ENCODE peak calls at places on chromosomes 6 and 20, in five cellular contexts. One of them, this sample, is unnamed. For H3K9me3, the result is how much of the 10 kb centered on the place peaks cover.

GRCh38 chr6:107466062-107466461 is 6.7 kb upstream of the PDSS2 start:
- DNase-seq in ovary: no peak
- DNase-seq in sigmoid colon: no peak
- DNase-seq in uterus: no peak
- DNase-seq in SK-N-SH: no peak
- DNase-seq in this sample: no peak

GRCh38 chr20:46246527-46246926 is 61.8 kb downstream of the CDH22 start:
- DNase-seq in ovary: no peak
- DNase-seq in SK-N-SH: no peak
- DNase-seq in uterus: no peak
- DNase-seq in sigmoid colon: no peak
- DNase-seq in this sample: no peak

GRCh38 chr20:50152394-50153152 is 950 bp downstream of the PEDS1 start:
- DNase-seq in uterus: no peak
- DNase-seq in sigmoid colon: no peak
- DNase-seq in ovary: no peak
- DNase-seq in SK-N-SH: no peak
- DNase-seq in this sample: no peak

GRCh38 chr6:34059914-34060313 is 86.0 kb downstream of the GRM4 start:
- DNase-seq in uterus: no peak
- DNase-seq in ovary: no peak
- DNase-seq in sigmoid colon: no peak
- DNase-seq in SK-N-SH: no peak
- DNase-seq in this sample: no peak

GRCh38 chr20:62161347-62161746 is 17.8 kb downstream of the SS18L1 start:
- DNase-seq in uterus: no peak
- DNase-seq in sigmoid colon: no peak
- DNase-seq in SK-N-SH: no peak
- DNase-seq in ovary: no peak
- DNase-seq in this sample: peak

GRCh38 chr6:149234051-149234962 is 83.2 kb upstream of the TAB2 start:
- DNase-seq in ovary: no peak
- DNase-seq in uterus: no peak
- DNase-seq in sigmoid colon: no peak
- DNase-seq in SK-N-SH: no peak
- DNase-seq in this sample: no peak

GRCh38 chr6:24985313-24985712 is 49.6 kb upstream of the RIPOR2 start:
- DNase-seq in SK-N-SH: no peak
- DNase-seq in sigmoid colon: no peak
- DNase-seq in uterus: no peak
- DNase-seq in ovary: no peak
- DNase-seq in this sample: no peak

GRCh38 chr6:15588966-15589634 is 73.7 kb downstream of the DTNBP1 start:
- DNase-seq in ovary: no peak
- DNase-seq in sigmoid colon: no peak
- DNase-seq in SK-N-SH: no peak
- DNase-seq in uterus: no peak
- DNase-seq in this sample: no peak

GRCh38 chr20:38926142-38926933 is at the start of gene FAM83D:
- DNase-seq in SK-N-SH: peak
- DNase-seq in sigmoid colon: peak
- DNase-seq in ovary: peak
- DNase-seq in uterus: peak
- DNase-seq in this sample: peak

GRCh38 chr20:16612708-16613107 is 39.5 kb upstream of the KIF16B start:
- DNase-seq in uterus: no peak
- DNase-seq in ovary: no peak
- DNase-seq in SK-N-SH: no peak
- DNase-seq in sigmoid colon: no peak
- DNase-seq in this sample: peak

GRCh38 chr6:36345681-36346417 is 9.2 kb upstream of the BNIP5 start:
- DNase-seq in ovary: no peak
- DNase-seq in uterus: no peak
- DNase-seq in SK-N-SH: no peak
- DNase-seq in sigmoid colon: no peak
- DNase-seq in this sample: no peak

GRCh38 chr6:57262491-57262890 is 40.4 kb upstream of the RAB23 start:
- DNase-seq in uterus: peak
- DNase-seq in ovary: no peak
- DNase-seq in SK-N-SH: no peak
- DNase-seq in sigmoid colon: peak
- DNase-seq in this sample: no peak

GRCh38 chr6:120805267-120805666 is 529.0 kb downstream of the TBC1D32 start:
- DNase-seq in SK-N-SH: no peak
- DNase-seq in uterus: no peak
- DNase-seq in sigmoid colon: no peak
- DNase-seq in ovary: no peak
- DNase-seq in this sample: no peak

GRCh38 chr20:45944151-45944964 is 9.9 kb downstream of the PCIF1 start:
- DNase-seq in uterus: no peak
- DNase-seq in SK-N-SH: no peak
- DNase-seq in sigmoid colon: no peak
- DNase-seq in ovary: no peak
- DNase-seq in this sample: no peak

GRCh38 chr6:11575408-11576033 is 38.0 kb downstream of the TMEM170B start:
- DNase-seq in SK-N-SH: peak
- DNase-seq in ovary: no peak
- DNase-seq in sigmoid colon: peak
- DNase-seq in uterus: peak
- DNase-seq in this sample: peak

GRCh38 chr6:36752187-36752885 is 54.7 kb downstream of the RAB44 start:
- DNase-seq in sigmoid colon: no peak
- DNase-seq in ovary: no peak
- DNase-seq in uterus: no peak
- DNase-seq in SK-N-SH: no peak
- DNase-seq in this sample: no peak

GRCh38 chr6:17178301-17178700 is 76.5 kb downstream of the STMND1 start:
- DNase-seq in SK-N-SH: no peak
- DNase-seq in sigmoid colon: no peak
- DNase-seq in uterus: no peak
- DNase-seq in ovary: no peak
- DNase-seq in this sample: no peak

GRCh38 chr6:149061933-149062332 is 255.6 kb upstream of the TAB2 start:
- DNase-seq in SK-N-SH: no peak
- DNase-seq in ovary: no peak
- DNase-seq in uterus: no peak
- DNase-seq in sigmoid colon: no peak
- DNase-seq in this sample: no peak

GRCh38 chr20:23127506-23128279 is 41.6 kb upstream of the CD93 start:
- DNase-seq in SK-N-SH: no peak
- DNase-seq in sigmoid colon: peak
- DNase-seq in uterus: no peak
- DNase-seq in ovary: no peak
- DNase-seq in this sample: no peak

GRCh38 chr6:13478525-13478962 is 8.9 kb downstream of the GFOD1 start:
- DNase-seq in sigmoid colon: no peak
- DNase-seq in ovary: no peak
- DNase-seq in SK-N-SH: no peak
- DNase-seq in uterus: no peak
- DNase-seq in this sample: no peak

GRCh38 chr20:45337367-45338120 is 10.7 kb downstream of the SDC4 start:
- DNase-seq in sigmoid colon: peak
- DNase-seq in SK-N-SH: no peak
- DNase-seq in ovary: peak
- DNase-seq in uterus: peak
- DNase-seq in this sample: no peak

GRCh38 chr6:111759836-111760785 is 113.1 kb downstream of the FYN start:
- DNase-seq in sigmoid colon: peak
- DNase-seq in ovary: no peak
- DNase-seq in SK-N-SH: peak
- DNase-seq in uterus: peak
- DNase-seq in this sample: peak

GRCh38 chr20:23753589-23753988 is 2.9 kb upstream of the CST1 start:
- DNase-seq in SK-N-SH: no peak
- DNase-seq in sigmoid colon: no peak
- DNase-seq in ovary: no peak
- DNase-seq in uterus: no peak
- DNase-seq in this sample: no peak

GRCh38 chr6:115441671-115442070 is 619.0 kb downstream of the FRK start:
- DNase-seq in sigmoid colon: no peak
- DNase-seq in uterus: no peak
- DNase-seq in ovary: no peak
- DNase-seq in SK-N-SH: no peak
- DNase-seq in this sample: no peak

GRCh38 chr6:169625376-169625775 is 76.5 kb downstream of the WDR27 start:
- DNase-seq in SK-N-SH: no peak
- DNase-seq in uterus: no peak
- DNase-seq in ovary: no peak
- DNase-seq in sigmoid colon: no peak
- DNase-seq in this sample: no peak

GRCh38 chr20:43448748-43449535 is 8.8 kb upstream of the SRSF6 start:
- DNase-seq in ovary: no peak
- DNase-seq in uterus: no peak
- DNase-seq in SK-N-SH: peak
- DNase-seq in sigmoid colon: no peak
- DNase-seq in this sample: peak

GRCh38 chr20:12482661-12483060 is 526.1 kb upstream of the SPTLC3 start:
- DNase-seq in SK-N-SH: no peak
- DNase-seq in uterus: no peak
- DNase-seq in ovary: no peak
- DNase-seq in sigmoid colon: no peak
- DNase-seq in this sample: no peak

GRCh38 chr20:39072653-39073052 is 110.5 kb downstream of the DHX35 start:
- DNase-seq in uterus: no peak
- DNase-seq in sigmoid colon: no peak
- DNase-seq in ovary: no peak
- DNase-seq in SK-N-SH: no peak
- DNase-seq in this sample: no peak

GRCh38 chr6:28211840-28212509 is 13.1 kb upstream of the ZSCAN9 start:
- DNase-seq in ovary: no peak
- DNase-seq in uterus: no peak
- DNase-seq in SK-N-SH: no peak
- DNase-seq in sigmoid colon: no peak
- DNase-seq in this sample: peak

GRCh38 chr6:130935978-130936377 is 108.8 kb downstream of the SMLR1 start:
- DNase-seq in SK-N-SH: no peak
- DNase-seq in ovary: no peak
- DNase-seq in sigmoid colon: no peak
- DNase-seq in uterus: no peak
- DNase-seq in this sample: no peak

GRCh38 chr6:54335871-54336270 is 27.6 kb downstream of the TINAG start:
- DNase-seq in SK-N-SH: peak
- DNase-seq in uterus: no peak
- DNase-seq in ovary: no peak
- DNase-seq in sigmoid colon: no peak
- DNase-seq in this sample: no peak

GRCh38 chr20:47334022-47334551 is 22.4 kb downstream of the ZMYND8 start:
- DNase-seq in ovary: no peak
- DNase-seq in sigmoid colon: no peak
- DNase-seq in uterus: peak
- DNase-seq in SK-N-SH: no peak
- DNase-seq in this sample: no peak

GRCh38 chr6:109236140-109237081 is 141.1 kb downstream of the CEP57L1 start:
- DNase-seq in sigmoid colon: no peak
- DNase-seq in ovary: no peak
- DNase-seq in SK-N-SH: no peak
- DNase-seq in uterus: no peak
- DNase-seq in this sample: peak

GRCh38 chr6:108689279-108690161 is 128.8 kb downstream of the FOXO3 start:
- DNase-seq in uterus: peak
- DNase-seq in ovary: peak
- DNase-seq in sigmoid colon: peak
- DNase-seq in SK-N-SH: no peak
- DNase-seq in this sample: no peak

GRCh38 chr6:2999005-2999620 is 581 bp upstream of the NQO2 start:
- DNase-seq in SK-N-SH: no peak
- DNase-seq in sigmoid colon: no peak
- DNase-seq in uterus: no peak
- DNase-seq in ovary: no peak
- DNase-seq in this sample: no peak

GRCh38 chr20:59565768-59566461 is 38.4 kb upstream of the PHACTR3 start:
- DNase-seq in uterus: no peak
- DNase-seq in sigmoid colon: no peak
- DNase-seq in SK-N-SH: no peak
- DNase-seq in ovary: no peak
- DNase-seq in this sample: no peak

GRCh38 chr20:29326376-29327070 is 1930.9 kb upstream of the DEFB115 start:
- DNase-seq in sigmoid colon: no peak
- DNase-seq in SK-N-SH: no peak
- DNase-seq in uterus: no peak
- DNase-seq in ovary: no peak
- DNase-seq in this sample: no peak
- H3K9me3 ChIP-seq in sigmoid colon: under half
- H3K9me3 ChIP-seq in SK-N-SH: under half
- H3K9me3 ChIP-seq in uterus: under half
- H3K9me3 ChIP-seq in ovary: under half
- H3K9me3 ChIP-seq in this sample: under half

GRCh38 chr6:39724787-39725631 is at the start of gene KIF6:
- DNase-seq in uterus: peak
- DNase-seq in SK-N-SH: peak
- DNase-seq in sigmoid colon: peak
- DNase-seq in ovary: peak
- DNase-seq in this sample: peak

GRCh38 chr6:39731565-39731964 is 6.4 kb upstream of the KIF6 start:
- DNase-seq in uterus: no peak
- DNase-seq in SK-N-SH: peak
- DNase-seq in sigmoid colon: no peak
- DNase-seq in ovary: no peak
- DNase-seq in this sample: no peak

GRCh38 chr6:39729945-39730344 is 4.7 kb upstream of the KIF6 start:
- DNase-seq in SK-N-SH: peak
- DNase-seq in ovary: no peak
- DNase-seq in uterus: no peak
- DNase-seq in sigmoid colon: no peak
- DNase-seq in this sample: no peak

GRCh38 chr6:39725632-39725997 is 407 bp upstream of the KIF6 start:
- DNase-seq in ovary: no peak
- DNase-seq in SK-N-SH: no peak
- DNase-seq in sigmoid colon: no peak
- DNase-seq in uterus: no peak
- DNase-seq in this sample: no peak
- TF ChIP-seq CTCF in ovary: no peak
- TF ChIP-seq CTCF in SK-N-SH: no peak
- TF ChIP-seq CTCF in sigmoid colon: no peak
- TF ChIP-seq CTCF in uterus: no peak
- TF ChIP-seq CTCF in this sample: no peak

GRCh38 chr6:76275746-76276145 is 203.3 kb upstream of the IMPG1 start:
- DNase-seq in uterus: no peak
- DNase-seq in SK-N-SH: peak
- DNase-seq in sigmoid colon: no peak
- DNase-seq in ovary: no peak
- DNase-seq in this sample: no peak
- H3K9me3 ChIP-seq in uterus: under half
- H3K9me3 ChIP-seq in SK-N-SH: under half
- H3K9me3 ChIP-seq in sigmoid colon: under half
- H3K9me3 ChIP-seq in ovary: under half
- H3K9me3 ChIP-seq in this sample: under half

DNA sequence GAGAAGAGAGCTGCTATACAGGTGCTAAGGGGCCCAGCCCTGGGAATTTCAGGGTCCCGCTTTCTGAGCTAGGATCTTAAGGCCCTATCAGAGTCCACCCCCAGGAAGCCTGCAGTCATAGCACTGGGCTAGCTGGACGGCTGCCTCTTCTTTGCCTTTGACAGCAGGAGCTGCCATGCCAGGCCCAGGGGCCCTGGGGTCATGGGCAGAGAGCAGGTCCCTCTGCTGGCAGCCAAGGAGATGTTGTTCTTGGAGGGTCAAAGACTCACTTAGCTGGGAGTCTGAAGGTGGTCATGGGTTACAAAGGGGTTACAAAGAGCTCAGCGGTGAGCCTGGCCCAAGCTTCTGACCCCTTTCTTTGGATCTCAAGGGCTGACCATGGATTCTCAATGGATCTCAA is 52.7 kb downstream of the RPP21 start:
- DNase-seq in uterus: no peak
- DNase-seq in sigmoid colon: no peak
- DNase-seq in ovary: no peak
- DNase-seq in SK-N-SH: no peak
- DNase-seq in this sample: no peak
- TF ChIP-seq CTCF in uterus: no peak
- TF ChIP-seq CTCF in sigmoid colon: no peak
- TF ChIP-seq CTCF in ovary: no peak
- TF ChIP-seq CTCF in SK-N-SH: no peak
- TF ChIP-seq CTCF in this sample: no peak